ENCODE peak calls at places on chromosomes 4 and X, in ten cellular contexts. One of them, this sample, is unnamed.

GRCh38 chr4:110152386-110152785 is 46.0 kb downstream of the ELOVL6 start:
- DNase-seq in WTC11: no peak
- DNase-seq in tibial nerve: no peak
- DNase-seq in H1: no peak
- DNase-seq in ACHN: no peak
- DNase-seq in fibroblast of mammary gland: no peak
- DNase-seq in chondrocyte: no peak
- DNase-seq in GM10248: no peak
- DNase-seq in AG09309: no peak
- DNase-seq in T-cell: no peak
- DNase-seq in this sample: no peak

GRCh38 chr4:152655272-152656129 is 24.3 kb downstream of the TMEM154 start:
- DNase-seq in WTC11: no peak
- DNase-seq in tibial nerve: no peak
- DNase-seq in H1: no peak
- DNase-seq in ACHN: no peak
- DNase-seq in fibroblast of mammary gland: no peak
- DNase-seq in chondrocyte: no peak
- DNase-seq in GM10248: no peak
- DNase-seq in AG09309: no peak
- DNase-seq in T-cell: no peak
- DNase-seq in this sample: no peak

GRCh38 chr4:67549123-67549522 is 3.8 kb upstream of the CENPC start:
- DNase-seq in WTC11: no peak
- DNase-seq in tibial nerve: no peak
- DNase-seq in H1: no peak
- DNase-seq in ACHN: peak
- DNase-seq in fibroblast of mammary gland: peak
- DNase-seq in chondrocyte: no peak
- DNase-seq in GM10248: peak
- DNase-seq in AG09309: no peak
- DNase-seq in T-cell: no peak
- DNase-seq in this sample: no peak

GRCh38 chrX:65679071-65679540 is 11.7 kb downstream of the MSN start:
- DNase-seq in WTC11: no peak
- DNase-seq in tibial nerve: no peak
- DNase-seq in H1: no peak
- DNase-seq in ACHN: no peak
- DNase-seq in fibroblast of mammary gland: peak
- DNase-seq in chondrocyte: no peak
- DNase-seq in GM10248: no peak
- DNase-seq in AG09309: no peak
- DNase-seq in T-cell: no peak
- DNase-seq in this sample: peak

GRCh38 chr4:43331226-43332078 is 438.9 kb downstream of the GRXCR1 start:
- DNase-seq in WTC11: no peak
- DNase-seq in tibial nerve: no peak
- DNase-seq in H1: no peak
- DNase-seq in ACHN: peak
- DNase-seq in fibroblast of mammary gland: peak
- DNase-seq in chondrocyte: no peak
- DNase-seq in GM10248: no peak
- DNase-seq in AG09309: no peak
- DNase-seq in T-cell: no peak
- DNase-seq in this sample: peak

GRCh38 chr4:37985730-37986275 is 25.6 kb downstream of the PTTG2 start:
- DNase-seq in WTC11: no peak
- DNase-seq in tibial nerve: no peak
- DNase-seq in H1: no peak
- DNase-seq in ACHN: no peak
- DNase-seq in fibroblast of mammary gland: no peak
- DNase-seq in chondrocyte: no peak
- DNase-seq in GM10248: no peak
- DNase-seq in AG09309: no peak
- DNase-seq in T-cell: no peak
- DNase-seq in this sample: no peak

GRCh38 chr4:76036855-76037254 is 985 bp upstream of the CXCL11 start:
- DNase-seq in WTC11: no peak
- DNase-seq in tibial nerve: no peak
- DNase-seq in H1: no peak
- DNase-seq in ACHN: no peak
- DNase-seq in fibroblast of mammary gland: no peak
- DNase-seq in chondrocyte: no peak
- DNase-seq in GM10248: no peak
- DNase-seq in AG09309: no peak
- DNase-seq in T-cell: no peak
- DNase-seq in this sample: no peak

GRCh38 chr4:164056426-164057142 is 562.1 kb downstream of the TMA16 start:
- DNase-seq in WTC11: no peak
- DNase-seq in tibial nerve: no peak
- DNase-seq in H1: no peak
- DNase-seq in ACHN: no peak
- DNase-seq in fibroblast of mammary gland: no peak
- DNase-seq in chondrocyte: no peak
- DNase-seq in GM10248: no peak
- DNase-seq in AG09309: no peak
- DNase-seq in T-cell: no peak
- DNase-seq in this sample: no peak

GRCh38 chrX:123756320-123756719 is 23.5 kb upstream of the THOC2 start:
- DNase-seq in WTC11: no peak
- DNase-seq in tibial nerve: no peak
- DNase-seq in H1: no peak
- DNase-seq in ACHN: no peak
- DNase-seq in fibroblast of mammary gland: peak
- DNase-seq in chondrocyte: no peak
- DNase-seq in GM10248: no peak
- DNase-seq in AG09309: no peak
- DNase-seq in T-cell: no peak
- DNase-seq in this sample: no peak

GRCh38 chr4:109764376-109764775 is 34.5 kb upstream of the PLA2G12A start:
- DNase-seq in WTC11: no peak
- DNase-seq in tibial nerve: no peak
- DNase-seq in H1: no peak
- DNase-seq in ACHN: no peak
- DNase-seq in fibroblast of mammary gland: no peak
- DNase-seq in chondrocyte: no peak
- DNase-seq in GM10248: no peak
- DNase-seq in AG09309: no peak
- DNase-seq in T-cell: no peak
- DNase-seq in this sample: no peak

This sample was measured in LHCN-M2.